ENCODE peak calls at places on chromosomes 16 and 17, in five cellular contexts. One of them, this sample, is unnamed.

GRCh38 chr17:13421581-13421980 is 180.1 kb downstream of the HS3ST3A1 start:
- DNase-seq in heart left ventricle: no peak
- DNase-seq in ovary: no peak
- DNase-seq in H54: no peak
- DNase-seq in lower leg skin: no peak
- DNase-seq in this sample: no peak

GRCh38 chr17:29615492-29616299 is 7.0 kb downstream of the CORO6 start:
- DNase-seq in H54: no peak
- DNase-seq in heart left ventricle: peak
- DNase-seq in lower leg skin: peak
- DNase-seq in ovary: peak
- DNase-seq in this sample: peak

GRCh38 chr16:11949527-11949926 is 7.7 kb upstream of the NPIPB2 start:
- DNase-seq in heart left ventricle: no peak
- DNase-seq in H54: peak
- DNase-seq in ovary: no peak
- DNase-seq in lower leg skin: peak
- DNase-seq in this sample: peak

GRCh38 chr16:69240336-69240735 is 53.4 kb downstream of the SNTB2 start:
- DNase-seq in H54: no peak
- DNase-seq in heart left ventricle: no peak
- DNase-seq in ovary: no peak
- DNase-seq in lower leg skin: no peak
- DNase-seq in this sample: no peak

GRCh38 chr16:87338155-87338765 is 21.1 kb upstream of the C16orf95 start:
- DNase-seq in H54: no peak
- DNase-seq in ovary: no peak
- DNase-seq in lower leg skin: no peak
- DNase-seq in heart left ventricle: no peak
- DNase-seq in this sample: no peak

GRCh38 chr17:45261577-45262515 is at the start of gene SPATA32:
- DNase-seq in lower leg skin: peak
- DNase-seq in heart left ventricle: peak
- DNase-seq in H54: no peak
- DNase-seq in ovary: peak
- DNase-seq in this sample: peak

GRCh38 chr16:82082543-82083244 is 47.6 kb downstream of the HSD17B2 start:
- DNase-seq in ovary: no peak
- DNase-seq in H54: peak
- DNase-seq in lower leg skin: no peak
- DNase-seq in heart left ventricle: no peak
- DNase-seq in this sample: no peak

GRCh38 chr17:80719449-80719848 is 174.8 kb downstream of the RPTOR start:
- DNase-seq in ovary: no peak
- DNase-seq in H54: no peak
- DNase-seq in heart left ventricle: no peak
- DNase-seq in lower leg skin: no peak
- DNase-seq in this sample: no peak

GRCh38 chr17:14746784-14747575 is 446.1 kb downstream of the HS3ST3B1 start:
- DNase-seq in heart left ventricle: no peak
- DNase-seq in lower leg skin: no peak
- DNase-seq in ovary: no peak
- DNase-seq in H54: no peak
- DNase-seq in this sample: no peak

GRCh38 chr17:66673668-66674276 is 161.1 kb upstream of the CACNG5 start:
- DNase-seq in lower leg skin: peak
- DNase-seq in ovary: peak
- DNase-seq in heart left ventricle: no peak
- DNase-seq in H54: peak
- DNase-seq in this sample: peak

GRCh38 chr16:1751946-1752345 is 19.4 kb downstream of the NME3 start:
- DNase-seq in heart left ventricle: no peak
- DNase-seq in lower leg skin: no peak
- DNase-seq in ovary: no peak
- DNase-seq in H54: no peak
- DNase-seq in this sample: no peak

GRCh38 chr17:28511858-28512461 is 5.8 kb downstream of the FOXN1 start:
- DNase-seq in heart left ventricle: no peak
- DNase-seq in lower leg skin: no peak
- DNase-seq in H54: no peak
- DNase-seq in ovary: no peak
- DNase-seq in this sample: no peak

GRCh38 chr17:72764632-72765041 is 327.9 kb downstream of the SLC39A11 start:
- DNase-seq in H54: peak
- DNase-seq in heart left ventricle: no peak
- DNase-seq in lower leg skin: no peak
- DNase-seq in ovary: no peak
- DNase-seq in this sample: no peak

GRCh38 chr16:89037261-89038152 is 56.1 kb upstream of the ACSF3 start:
- DNase-seq in H54: no peak
- DNase-seq in heart left ventricle: peak
- DNase-seq in ovary: no peak
- DNase-seq in lower leg skin: no peak
- DNase-seq in this sample: peak

GRCh38 chr16:53434436-53435065 is at the start of gene RBL2:
- DNase-seq in ovary: peak
- DNase-seq in lower leg skin: peak
- DNase-seq in H54: peak
- DNase-seq in heart left ventricle: peak
- DNase-seq in this sample: peak

GRCh38 chr17:46772879-46773620 is 45.4 kb downstream of the WNT3 start:
- DNase-seq in ovary: no peak
- DNase-seq in H54: no peak
- DNase-seq in lower leg skin: peak
- DNase-seq in heart left ventricle: no peak
- DNase-seq in this sample: no peak

GRCh38 chr17:66841328-66841727 is 6.4 kb downstream of the CACNG5 start:
- DNase-seq in heart left ventricle: no peak
- DNase-seq in H54: no peak
- DNase-seq in ovary: no peak
- DNase-seq in lower leg skin: peak
- DNase-seq in this sample: no peak

GRCh38 chr17:77438241-77439204 is 297.8 kb downstream of the SEC14L1 start:
- DNase-seq in lower leg skin: no peak
- DNase-seq in H54: no peak
- DNase-seq in heart left ventricle: no peak
- DNase-seq in ovary: no peak
- DNase-seq in this sample: no peak

GRCh38 chr17:77440571-77440981 is 299.8 kb downstream of the SEC14L1 start:
- DNase-seq in lower leg skin: no peak
- DNase-seq in H54: no peak
- DNase-seq in heart left ventricle: no peak
- DNase-seq in ovary: no peak
- DNase-seq in this sample: no peak

GRCh38 chr17:77437747-77438146 is 297.0 kb downstream of the SEC14L1 start:
- DNase-seq in lower leg skin: no peak
- DNase-seq in heart left ventricle: no peak
- DNase-seq in ovary: peak
- DNase-seq in H54: no peak
- DNase-seq in this sample: no peak

GRCh38 chr17:77441130-77441920 is 300.6 kb downstream of the SEC14L1 start:
- DNase-seq in ovary: no peak
- DNase-seq in lower leg skin: no peak
- DNase-seq in heart left ventricle: no peak
- DNase-seq in H54: no peak
- DNase-seq in this sample: no peak

GRCh38 chr17:77439382-77440013 is 298.7 kb downstream of the SEC14L1 start:
- DNase-seq in H54: no peak
- DNase-seq in ovary: no peak
- DNase-seq in lower leg skin: no peak
- DNase-seq in heart left ventricle: no peak
- DNase-seq in this sample: no peak
- TF ChIP-seq POLR2A in H54: no peak
- TF ChIP-seq POLR2A in ovary: no peak
- TF ChIP-seq POLR2A in lower leg skin: no peak
- TF ChIP-seq POLR2A in heart left ventricle: no peak
- TF ChIP-seq POLR2A in this sample: no peak

GRCh38 chr17:83080641-83081560 is 1.5 kb downstream of the METRNL start:
- DNase-seq in lower leg skin: no peak
- DNase-seq in ovary: peak
- DNase-seq in H54: no peak
- DNase-seq in heart left ventricle: peak
- DNase-seq in this sample: peak
- TF ChIP-seq POLR2A in lower leg skin: no peak
- TF ChIP-seq POLR2A in ovary: no peak
- TF ChIP-seq POLR2A in H54: no peak
- TF ChIP-seq POLR2A in heart left ventricle: no peak
- TF ChIP-seq POLR2A in this sample: no peak

DNA sequence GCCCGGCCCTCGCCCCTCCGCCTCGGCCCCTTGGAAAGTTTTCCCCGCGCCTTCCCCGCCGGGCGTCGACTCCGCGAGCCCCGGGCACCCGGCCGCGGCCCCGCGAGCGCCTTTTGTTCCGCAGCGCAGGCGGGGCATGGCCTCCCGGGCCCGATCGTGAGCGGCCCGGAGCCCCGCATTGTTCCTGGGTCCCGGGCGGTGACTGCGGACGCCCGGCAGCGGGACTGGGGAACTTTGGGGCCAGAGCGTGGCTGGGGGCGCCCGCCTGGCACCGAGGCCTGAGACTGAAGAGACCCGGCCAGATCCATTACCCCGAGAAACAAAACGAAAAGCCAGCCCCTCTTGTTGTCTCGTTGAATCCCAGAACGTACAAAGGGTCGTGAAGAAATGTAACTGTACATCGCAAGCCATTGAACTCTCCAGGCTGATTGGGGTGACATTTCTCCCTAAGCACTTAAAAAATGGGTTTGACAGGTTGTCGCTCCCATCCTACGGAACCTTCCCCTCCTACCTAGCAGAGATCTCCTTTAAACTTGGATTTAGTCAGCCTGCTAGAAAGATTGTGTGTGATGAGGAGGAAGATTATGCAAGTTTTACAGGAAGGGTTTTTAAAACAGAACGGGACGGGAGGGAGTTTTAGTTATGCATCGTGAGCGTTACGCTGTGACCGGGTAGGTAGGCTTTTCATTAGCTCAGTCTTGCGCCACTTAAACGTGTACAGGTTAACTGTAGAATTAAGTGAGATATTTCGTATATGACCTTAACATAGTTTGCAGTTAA is 807 bp downstream of the METTL9 start:
- DNase-seq in lower leg skin: no peak
- DNase-seq in ovary: no peak
- DNase-seq in heart left ventricle: no peak
- DNase-seq in H54: peak
- DNase-seq in this sample: peak
- TF ChIP-seq POLR2A in lower leg skin: no peak
- TF ChIP-seq POLR2A in ovary: no peak
- TF ChIP-seq POLR2A in heart left ventricle: no peak
- TF ChIP-seq POLR2A in H54: no peak
- TF ChIP-seq POLR2A in this sample: peak

GRCh38 chr16:67244387-67245188 is 2.7 kb downstream of the FHOD1 start:
- DNase-seq in heart left ventricle: peak
- DNase-seq in H54: peak
- DNase-seq in lower leg skin: peak
- DNase-seq in ovary: no peak
- DNase-seq in this sample: peak
- TF ChIP-seq POLR2A in heart left ventricle: peak
- TF ChIP-seq POLR2A in H54: peak
- TF ChIP-seq POLR2A in lower leg skin: no peak
- TF ChIP-seq POLR2A in ovary: no peak
- TF ChIP-seq POLR2A in this sample: no peak

DNA sequence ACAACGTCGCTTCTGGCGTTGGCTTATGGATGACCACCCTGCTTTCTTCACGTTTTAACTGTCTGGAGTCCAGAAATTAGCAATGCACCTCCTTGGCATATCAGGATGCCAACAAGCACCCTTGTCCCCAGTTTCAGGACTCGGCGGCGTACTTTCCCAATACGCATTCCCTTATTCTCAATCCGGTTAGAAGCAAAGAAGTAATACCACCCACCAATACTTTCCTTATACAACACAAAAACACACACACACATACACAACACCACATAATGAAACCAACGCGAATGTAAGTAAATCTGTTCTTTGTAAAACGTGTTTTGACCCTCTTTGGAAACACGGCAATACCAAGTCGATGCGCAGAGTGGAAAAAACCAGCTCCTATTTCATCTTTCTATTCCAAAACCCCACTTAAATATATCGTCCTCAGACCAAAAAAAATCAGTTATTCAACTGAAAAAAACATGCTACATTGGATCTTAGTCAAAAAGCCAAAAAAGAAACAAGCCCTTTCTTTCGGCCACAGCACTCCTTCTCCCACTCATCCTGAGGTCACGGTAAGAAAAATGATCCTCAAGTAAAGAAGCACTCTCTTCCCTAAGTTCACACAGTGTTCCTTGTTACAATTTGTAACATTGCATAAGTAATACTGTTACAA is 31.1 kb upstream of the ARL4D start:
- DNase-seq in lower leg skin: no peak
- DNase-seq in heart left ventricle: no peak
- DNase-seq in ovary: no peak
- DNase-seq in H54: peak
- DNase-seq in this sample: peak
- TF ChIP-seq POLR2A in lower leg skin: no peak
- TF ChIP-seq POLR2A in heart left ventricle: no peak
- TF ChIP-seq POLR2A in ovary: no peak
- TF ChIP-seq POLR2A in H54: peak
- TF ChIP-seq POLR2A in this sample: peak

DNA sequence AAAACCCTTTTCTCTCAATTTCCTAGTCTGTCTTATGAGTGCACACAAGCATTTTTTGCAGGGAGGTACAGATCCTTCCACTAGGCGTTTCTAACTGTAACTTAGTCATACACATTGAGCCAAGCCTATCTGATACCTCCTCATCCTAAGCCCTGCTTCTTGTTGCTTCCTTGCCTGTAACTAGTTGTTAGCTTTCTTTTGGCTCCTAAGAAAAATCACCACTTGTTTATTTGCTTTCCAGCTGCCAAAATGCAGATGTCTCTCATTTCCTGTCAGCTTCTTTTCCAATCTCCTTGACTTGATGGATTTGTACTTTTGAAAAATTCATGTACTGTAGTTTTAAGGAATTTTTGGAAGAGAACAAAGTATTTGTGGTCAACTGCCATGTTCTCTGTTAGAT is 73.7 kb downstream of the TNRC6C start:
- DNase-seq in H54: no peak
- DNase-seq in lower leg skin: no peak
- DNase-seq in ovary: no peak
- DNase-seq in heart left ventricle: no peak
- DNase-seq in this sample: peak
- TF ChIP-seq POLR2A in H54: no peak
- TF ChIP-seq POLR2A in lower leg skin: no peak
- TF ChIP-seq POLR2A in ovary: no peak
- TF ChIP-seq POLR2A in heart left ventricle: no peak
- TF ChIP-seq POLR2A in this sample: no peak

GRCh38 chr17:42107597-42108576 is 4.6 kb downstream of the DHX58 start:
- DNase-seq in heart left ventricle: peak
- DNase-seq in H54: peak
- DNase-seq in ovary: no peak
- DNase-seq in lower leg skin: peak
- DNase-seq in this sample: peak
- TF ChIP-seq POLR2A in heart left ventricle: no peak
- TF ChIP-seq POLR2A in H54: no peak
- TF ChIP-seq POLR2A in ovary: no peak
- TF ChIP-seq POLR2A in lower leg skin: no peak
- TF ChIP-seq POLR2A in this sample: no peak

GRCh38 chr17:3916013-3916696 is at the start of gene P2RX1:
- DNase-seq in ovary: peak
- DNase-seq in lower leg skin: no peak
- DNase-seq in heart left ventricle: no peak
- DNase-seq in H54: no peak
- DNase-seq in this sample: peak
- TF ChIP-seq POLR2A in ovary: no peak
- TF ChIP-seq POLR2A in lower leg skin: no peak
- TF ChIP-seq POLR2A in heart left ventricle: no peak
- TF ChIP-seq POLR2A in H54: no peak
- TF ChIP-seq POLR2A in this sample: peak